ENCODE peak calls at places on chromosomes 1 and 21, in four cellular contexts. S is sigmoid colon, H is stomach, J is transverse colon. F is an unnamed sample. For H3K4me1, the result is how much of the 10 kb centered on the place peaks cover.

GRCh38 chr1:117697220-117697781 is 91.5 kb downstream of the TENT5C start:
- DNase-seq in H (no peak), S (no peak), J (no peak), F (no peak)

GRCh38 chr1:36865080-36865900 is 169.0 kb downstream of the GRIK3 start:
- DNase-seq in J (no peak), S (no peak), H (no peak), F (no peak)

GRCh38 chr1:19036049-19036546 is 79.6 kb upstream of the IFFO2 start:
- DNase-seq in J (no peak), H (no peak), S (no peak), F (peak)

GRCh38 chr1:29355375-29355774 is 119.1 kb downstream of the PTPRU start:
- DNase-seq in H (no peak), S (no peak), J (no peak), F (no peak)

GRCh38 chr1:26234644-26235384 is 814 bp downstream of the CEP85 start:
- DNase-seq in S (no peak), J (peak), H (no peak), F (no peak)

GRCh38 chr1:99849413-99849743 is 783 bp upstream of the AGL start:
- DNase-seq in J (peak), S (no peak), H (no peak), F (no peak)

GRCh38 chr1:179630719-179631118 is 39.1 kb downstream of the TDRD5 start:
- DNase-seq in H (no peak), J (no peak), S (no peak), F (no peak)

GRCh38 chr1:3183439-3183838 is 114.4 kb downstream of the PRDM16 start:
- DNase-seq in S (no peak), J (no peak), H (no peak), F (no peak)

GRCh38 chr1:70608815-70609214 is 197.7 kb downstream of the CTH start:
- DNase-seq in J (no peak), S (no peak), H (no peak), F (no peak)

GRCh38 chr21:40386301-40386911 is 460.6 kb downstream of the DSCAM start:
- DNase-seq in H (peak), J (peak), S (no peak), F (no peak)
- H3K4me1 ChIP-seq in H (under half), J (under half), S (under half), F (under half)

GRCh38 chr1:223161321-223161720 is 18.3 kb upstream of the TLR5 start:
- DNase-seq in J (no peak), S (no peak), H (no peak), F (no peak)
- TF ChIP-seq CTCF in J (no peak), S (no peak), H (no peak), F (no peak)

GRCh38 chr1:94247146-94248094 is 10.0 kb upstream of the ARHGAP29 start:
- DNase-seq in H (peak), S (peak), J (peak), F (no peak)
- TF ChIP-seq POLR2AphosphoS5 in H (peak), S (peak), J (no peak), F (peak)

GRCh38 chr21:33378081-33378480 is 25.1 kb upstream of the IFNGR2 start:
- DNase-seq in J (no peak), S (no peak), H (no peak), F (no peak)
- H3K4me1 ChIP-seq in J (under half), S (under half), H (under half), F (under half)

DNA sequence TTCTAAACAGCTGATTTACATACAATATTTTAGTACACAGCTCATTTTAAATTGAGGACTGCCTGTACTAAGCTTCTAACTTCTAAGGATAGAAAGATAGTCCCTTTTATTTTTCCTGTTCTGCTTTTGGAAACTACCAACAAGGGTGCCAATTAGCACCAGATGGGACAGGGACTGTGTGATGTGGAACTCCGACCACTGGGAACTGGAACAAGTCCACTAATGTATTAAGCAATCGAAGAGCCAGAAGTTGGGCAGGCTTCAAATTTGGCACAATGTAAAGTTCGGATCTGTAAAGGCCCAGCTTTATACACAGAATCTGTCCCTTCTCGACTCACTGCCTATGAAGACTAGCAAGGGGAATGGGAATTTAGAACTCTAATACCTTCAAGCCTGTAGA is 149.3 kb downstream of the ZC3H11B start:
- DNase-seq in S (no peak), H (no peak), J (no peak), F (no peak)
- TF ChIP-seq CTCF in S (no peak), H (no peak), J (no peak), F (no peak)

GRCh38 chr1:61638296-61638695 is 86.6 kb downstream of the TM2D1 start:
- DNase-seq in H (no peak), S (no peak), J (no peak), F (no peak)
- TF ChIP-seq POLR2AphosphoS5 in H (peak), S (peak), J (peak), F (peak)

GRCh38 chr1:43835141-43836021 is 98.2 kb upstream of the ARTN start:
- DNase-seq in H (no peak), S (no peak), J (no peak), F (no peak)
- H3K4me1 ChIP-seq in H (under half), S (under half), J (under half), F (under half)

DNA sequence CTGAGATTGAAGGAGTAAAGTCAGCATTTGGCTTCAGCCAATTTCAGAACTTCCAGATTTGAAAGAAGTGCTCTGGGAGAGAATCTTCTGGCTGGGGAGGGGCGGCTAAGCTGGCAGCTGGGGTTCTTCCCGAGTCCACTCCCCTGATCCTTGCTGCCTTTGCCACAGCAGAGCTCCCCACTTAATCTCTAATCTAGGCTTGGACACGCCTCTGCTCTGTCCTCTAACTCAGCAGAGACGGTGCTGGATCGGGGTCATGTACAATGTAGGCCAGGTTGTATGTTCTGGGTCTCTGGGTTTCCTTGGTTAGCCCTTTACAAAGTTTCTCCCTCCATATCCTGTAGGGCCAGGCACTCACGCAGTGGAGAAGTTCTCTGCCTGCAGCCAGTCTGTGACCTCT is 10.1 kb upstream of the GSTM3 start:
- DNase-seq in J (no peak), S (no peak), H (no peak), F (no peak)
- TF ChIP-seq CTCF in J (no peak), S (no peak), H (no peak), F (no peak)

F was measured in vagina.